ENCODE peak calls at places on chromosomes 7 and 10, in six cellular contexts. R, L, M, F, Q and Y are unnamed samples.

GRCh38 chr7:45415265-45415664 is 158.9 kb upstream of the ADCY1 start:
- DNase-seq in F (no peak), L (no peak), R (no peak), M (no peak), Q (no peak), Y (no peak)

GRCh38 chr10:108404155-108404554 is 1239.6 kb upstream of the SORCS1 start:
- DNase-seq in M (no peak), L (no peak), F (no peak), R (no peak), Q (no peak), Y (no peak)

GRCh38 chr7:22140597-22140996 is 194.9 kb upstream of the CDCA7L start:
- DNase-seq in M (no peak), L (no peak), Q (no peak), R (no peak), F (no peak), Y (no peak)

GRCh38 chr7:66557214-66558200 is 71.2 kb upstream of the KCTD7 start:
- DNase-seq in F (peak), L (peak), M (peak), R (peak), Q (peak), Y (peak)

GRCh38 chr10:88525371-88526079 is 57.6 kb downstream of the RNLS start:
- DNase-seq in F (no peak), Q (no peak), R (no peak), M (no peak), L (peak), Y (no peak)

GRCh38 chr10:5970527-5970926 is 6.8 kb downstream of the IL15RA start:
- DNase-seq in R (no peak), F (no peak), Q (no peak), M (no peak), L (no peak), Y (no peak)

GRCh38 chr10:32057041-32057372 is 782 bp upstream of the KIF5B start:
- DNase-seq in L (no peak), F (no peak), Q (no peak), R (no peak), M (no peak), Y (no peak)

GRCh38 chr7:155471728-155472127 is 13.8 kb downstream of the EN2 start:
- DNase-seq in F (no peak), M (no peak), R (no peak), Q (no peak), L (no peak), Y (no peak)

GRCh38 chr7:136063337-136063666 is 86.1 kb upstream of the MTPN start:
- DNase-seq in Q (no peak), M (no peak), R (no peak), L (no peak), F (no peak), Y (no peak)

GRCh38 chr7:69374036-69374420 is 224.2 kb upstream of the AUTS2 start:
- DNase-seq in M (no peak), Q (no peak), R (no peak), L (no peak), F (no peak), Y (no peak)

GRCh38 chr7:156677655-156678054 is 37.1 kb downstream of the RNF32 start:
- DNase-seq in M (no peak), Q (no peak), L (no peak), F (no peak), R (no peak), Y (no peak)

GRCh38 chr10:126504051-126504760 is 115.9 kb upstream of the ADAM12 start:
- DNase-seq in M (peak), Q (peak), R (no peak), L (peak), F (peak), Y (peak)

GRCh38 chr10:31604141-31604540 is 285.1 kb downstream of the ZEB1 start:
- DNase-seq in L (no peak), Q (no peak), F (no peak), R (no peak), M (no peak), Y (no peak)

GRCh38 chr10:13296476-13296875 is 3.4 kb downstream of the PHYH start:
- DNase-seq in L (no peak), Q (no peak), M (no peak), F (no peak), R (no peak), Y (no peak)

GRCh38 chr7:22116451-22117027 is 170.8 kb upstream of the CDCA7L start:
- DNase-seq in R (no peak), F (no peak), Q (no peak), L (no peak), M (no peak), Y (no peak)

GRCh38 chr7:140533394-140533872 is 54.1 kb upstream of the MKRN1 start:
- DNase-seq in M (no peak), R (no peak), F (no peak), Q (no peak), L (no peak), Y (no peak)

GRCh38 chr10:77912576-77912975 is 14.0 kb downstream of the DLG5 start:
- DNase-seq in Q (no peak), F (no peak), R (no peak), L (no peak), M (no peak), Y (no peak)